ENCODE peak calls at places on chromosomes 12 and 14, in four cellular contexts. One of them, this sample, is unnamed.

GRCh38 chr14:49971156-49972141 is 78.6 kb downstream of the ARF6 start:
- DNase-seq in H1: no peak
- DNase-seq in HepG2: no peak
- DNase-seq in GM12892: peak
- DNase-seq in this sample: peak

GRCh38 chr12:75660805-75661404 is 149.5 kb upstream of the KRR1 start:
- DNase-seq in H1: no peak
- DNase-seq in HepG2: no peak
- DNase-seq in GM12892: no peak
- DNase-seq in this sample: no peak

GRCh38 chr12:70576341-70577282 is 60.6 kb downstream of the PTPRB start:
- DNase-seq in GM12892: no peak
- DNase-seq in HepG2: peak
- DNase-seq in H1: no peak
- DNase-seq in this sample: no peak

GRCh38 chr14:91399868-91400640 is 17.6 kb downstream of the CCDC88C start:
- DNase-seq in GM12892: peak
- DNase-seq in HepG2: no peak
- DNase-seq in H1: no peak
- DNase-seq in this sample: no peak

GRCh38 chr14:24136684-24137528 is 912 bp downstream of the PSME1 start:
- DNase-seq in H1: no peak
- DNase-seq in GM12892: no peak
- DNase-seq in HepG2: no peak
- DNase-seq in this sample: no peak

GRCh38 chr12:117884161-117884560 is 84.6 kb downstream of the KSR2 start:
- DNase-seq in HepG2: no peak
- DNase-seq in H1: no peak
- DNase-seq in GM12892: no peak
- DNase-seq in this sample: no peak

GRCh38 chr14:28707814-28708213 is 58.8 kb upstream of the FOXG1 start:
- DNase-seq in H1: no peak
- DNase-seq in HepG2: no peak
- DNase-seq in GM12892: no peak
- DNase-seq in this sample: no peak

GRCh38 chr12:118312578-118312977 is 60.1 kb downstream of the TAOK3 start:
- DNase-seq in HepG2: no peak
- DNase-seq in GM12892: no peak
- DNase-seq in H1: no peak
- DNase-seq in this sample: no peak

GRCh38 chr14:103255555-103255954 is 78.5 kb upstream of the EIF5 start:
- DNase-seq in H1: no peak
- DNase-seq in GM12892: no peak
- DNase-seq in HepG2: no peak
- DNase-seq in this sample: no peak

GRCh38 chr14:104865631-104866441 is 768 bp downstream of the CEP170B start:
- DNase-seq in H1: no peak
- DNase-seq in HepG2: no peak
- DNase-seq in GM12892: peak
- DNase-seq in this sample: no peak

GRCh38 chr12:120798696-120799095 is 73.1 kb downstream of the ACADS start:
- DNase-seq in H1: no peak
- DNase-seq in GM12892: no peak
- DNase-seq in HepG2: no peak
- DNase-seq in this sample: no peak

DNA sequence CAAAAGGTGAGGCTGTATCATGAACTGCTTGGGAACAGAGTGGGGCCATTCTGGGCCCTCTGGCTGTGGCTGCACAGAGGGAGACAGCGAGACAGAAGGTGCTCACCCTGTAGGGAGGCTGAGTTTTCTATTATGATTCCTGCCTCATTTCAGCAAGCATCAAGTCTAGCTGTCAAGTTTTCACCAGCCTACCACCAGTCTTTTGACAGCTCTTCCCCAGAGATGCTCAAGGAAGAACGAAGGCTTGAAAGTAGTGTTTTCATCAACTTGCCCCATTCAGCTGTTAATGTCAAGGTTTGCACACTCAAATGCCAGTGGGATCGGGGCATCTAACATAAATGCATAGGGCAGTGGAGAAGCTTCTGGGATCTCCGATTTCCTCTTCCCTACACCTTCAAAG is 10.0 kb downstream of the FGF23 start:
- DNase-seq in GM12892: no peak
- DNase-seq in H1: no peak
- DNase-seq in HepG2: no peak
- DNase-seq in this sample: no peak
- TF ChIP-seq POLR2AphosphoS5 in GM12892: no peak
- TF ChIP-seq POLR2AphosphoS5 in H1: no peak
- TF ChIP-seq POLR2AphosphoS5 in HepG2: no peak
- TF ChIP-seq POLR2AphosphoS5 in this sample: no peak

DNA sequence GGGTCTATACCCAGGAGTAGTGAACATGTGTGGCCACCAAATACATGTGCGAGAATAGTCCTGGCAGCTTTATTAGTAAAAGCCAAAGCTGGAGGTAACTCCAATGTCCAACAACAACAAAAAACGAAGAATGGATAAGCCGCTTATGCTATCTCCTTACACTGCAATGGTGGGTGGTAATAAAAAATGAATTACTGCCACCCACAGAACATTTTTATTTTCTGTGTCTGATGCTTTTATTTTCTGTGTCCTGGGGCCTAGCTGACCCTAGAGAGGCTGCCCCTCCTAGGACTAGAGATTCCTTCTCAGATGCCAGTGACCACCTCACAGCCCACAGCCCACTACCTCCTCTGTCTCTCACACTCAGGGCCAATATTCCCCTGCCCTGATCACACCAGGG is 5.4 kb upstream of the DEGS2 start:
- DNase-seq in GM12892: no peak
- DNase-seq in HepG2: no peak
- DNase-seq in H1: no peak
- DNase-seq in this sample: no peak
- TF ChIP-seq TAF1 in GM12892: no peak
- TF ChIP-seq TAF1 in HepG2: no peak
- TF ChIP-seq TAF1 in H1: no peak
- TF ChIP-seq TAF1 in this sample: no peak

GRCh38 chr14:20477211-20477876 is 8.1 kb downstream of the PNP start:
- DNase-seq in H1: no peak
- DNase-seq in HepG2: no peak
- DNase-seq in GM12892: no peak
- DNase-seq in this sample: no peak
- TF ChIP-seq POLR2A in H1: no peak
- TF ChIP-seq POLR2A in HepG2: no peak
- TF ChIP-seq POLR2A in GM12892: no peak
- TF ChIP-seq POLR2A in this sample: no peak

GRCh38 chr12:87368259-87368658 is 660.9 kb downstream of the C12orf50 start:
- DNase-seq in GM12892: no peak
- DNase-seq in HepG2: no peak
- DNase-seq in H1: no peak
- DNase-seq in this sample: no peak
- TF ChIP-seq POLR2AphosphoS5 in GM12892: no peak
- TF ChIP-seq POLR2AphosphoS5 in HepG2: no peak
- TF ChIP-seq POLR2AphosphoS5 in H1: no peak
- TF ChIP-seq POLR2AphosphoS5 in this sample: no peak

DNA sequence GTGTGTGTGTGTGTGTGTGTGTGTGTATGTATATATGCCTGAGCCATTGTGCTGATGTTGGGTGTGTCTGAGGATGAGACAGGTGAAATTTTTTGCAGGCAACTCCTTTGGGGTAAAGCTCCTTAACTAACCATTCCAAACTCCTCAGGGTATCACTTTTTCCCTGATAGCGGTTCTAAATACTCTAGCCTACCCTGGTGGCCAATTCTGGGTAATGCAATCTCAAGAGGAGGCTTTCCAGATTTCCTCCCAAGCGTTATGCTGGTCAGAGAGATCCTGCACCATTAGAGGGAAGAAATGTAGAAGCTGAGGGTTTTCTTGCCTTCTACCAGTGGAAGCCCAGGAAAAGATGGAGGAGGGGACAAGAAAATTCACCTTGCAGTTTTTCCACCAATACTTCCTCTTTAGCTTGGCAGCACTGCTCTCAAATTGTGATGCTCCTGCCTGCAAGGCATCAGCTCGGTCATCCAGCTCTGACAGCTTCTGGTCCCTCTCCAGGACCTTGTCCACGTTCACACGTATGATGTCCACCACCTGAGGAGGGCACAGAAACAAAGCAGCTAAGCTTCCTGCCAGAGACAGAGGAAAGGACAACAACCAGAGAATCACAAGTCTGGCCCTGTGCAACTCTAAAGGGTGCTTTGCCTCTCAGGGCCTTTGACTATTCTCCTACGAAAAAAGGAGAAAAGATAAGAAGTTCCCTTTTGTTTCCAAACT is 4.9 kb downstream of the VAMP1 start:
- DNase-seq in HepG2: peak
- DNase-seq in GM12892: no peak
- DNase-seq in H1: no peak
- DNase-seq in this sample: no peak
- TF ChIP-seq TAF1 in HepG2: no peak
- TF ChIP-seq TAF1 in GM12892: no peak
- TF ChIP-seq TAF1 in H1: no peak
- TF ChIP-seq TAF1 in this sample: no peak

GRCh38 chr12:57746025-57746424 is 1.2 kb downstream of the TSPAN31 start:
- DNase-seq in GM12892: no peak
- DNase-seq in H1: no peak
- DNase-seq in HepG2: no peak
- DNase-seq in this sample: no peak
- TF ChIP-seq POLR2A in GM12892: no peak
- TF ChIP-seq POLR2A in H1: no peak
- TF ChIP-seq POLR2A in HepG2: no peak
- TF ChIP-seq POLR2A in this sample: no peak

DNA sequence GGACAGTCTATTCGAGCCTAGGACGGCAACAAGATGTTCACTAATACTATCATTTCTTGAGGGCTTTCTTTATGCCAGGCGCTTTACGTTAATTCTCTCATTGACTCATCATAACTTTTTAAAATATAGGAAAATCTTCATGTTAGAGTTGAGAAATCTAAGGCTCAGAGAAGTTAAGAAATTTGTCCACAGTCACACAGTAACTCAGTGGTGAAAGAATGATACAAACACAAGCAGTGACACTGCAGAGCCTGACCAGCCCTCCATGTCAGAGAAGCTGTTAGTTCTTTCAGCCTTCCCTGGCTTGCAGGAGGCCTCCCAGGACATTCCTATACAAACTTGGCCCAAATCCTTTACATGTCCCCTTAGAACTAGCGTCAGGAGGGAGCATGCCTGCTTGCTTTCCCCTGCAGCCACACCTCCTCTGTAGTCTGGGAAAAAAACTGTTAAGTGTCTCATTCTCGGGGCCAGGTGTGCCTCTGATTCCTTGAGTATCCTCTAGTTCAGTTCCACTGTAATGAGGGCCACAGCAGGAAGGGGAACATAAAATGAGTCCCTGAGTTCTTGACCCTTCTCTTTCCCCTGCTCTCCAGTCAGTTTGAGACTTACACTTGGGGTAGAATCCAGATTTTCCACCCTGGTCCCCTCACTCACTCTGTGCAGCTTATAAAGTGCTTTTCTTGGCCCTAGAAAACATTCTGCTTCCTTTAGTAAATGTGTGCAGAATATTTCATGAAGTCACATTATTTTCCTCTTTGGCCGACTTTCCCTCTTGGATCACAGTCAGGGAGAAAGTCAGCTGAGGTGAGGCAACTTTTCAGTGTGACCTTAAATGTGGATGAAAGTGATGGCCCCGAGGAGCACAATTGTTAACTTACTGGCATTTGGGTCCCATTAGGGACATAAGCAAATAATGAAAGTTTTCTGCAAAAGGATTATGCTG is 152.2 kb upstream of the HIF1A start:
- DNase-seq in GM12892: no peak
- DNase-seq in HepG2: no peak
- DNase-seq in H1: no peak
- DNase-seq in this sample: no peak
- TF ChIP-seq POLR2AphosphoS5 in GM12892: no peak
- TF ChIP-seq POLR2AphosphoS5 in HepG2: no peak
- TF ChIP-seq POLR2AphosphoS5 in H1: no peak
- TF ChIP-seq POLR2AphosphoS5 in this sample: no peak

GRCh38 chr14:69789118-69789640 is 7.9 kb downstream of the SLC10A1 start:
- DNase-seq in HepG2: no peak
- DNase-seq in GM12892: no peak
- DNase-seq in H1: no peak
- DNase-seq in this sample: no peak
- TF ChIP-seq TAF1 in HepG2: no peak
- TF ChIP-seq TAF1 in GM12892: no peak
- TF ChIP-seq TAF1 in H1: no peak
- TF ChIP-seq TAF1 in this sample: no peak